ENCODE peak calls at places on chromosomes 11 and 22, in six cellular contexts. A is SK-N-SH, H is tibial nerve, F is K562, Z is A549, M is HepG2. C is an unnamed sample. For H3K4me1, the result is how much of the 10 kb centered on the place peaks cover.

GRCh38 chr11:34601085-34601444 is 19.8 kb upstream of the EHF start:
- DNase-seq in A (peak), M (no peak), H (no peak), Z (no peak), F (no peak), C (no peak)

GRCh38 chr11:102476812-102477211 is 24.2 kb upstream of the TMEM123 start:
- DNase-seq in H (no peak), Z (no peak), F (peak), A (no peak), M (peak), C (peak)

GRCh38 chr11:2752923-2753322 is 53.1 kb upstream of the KCNQ1OT1 start:
- DNase-seq in H (no peak), Z (no peak), A (no peak), M (no peak), F (no peak), C (peak)

GRCh38 chr11:63321723-63322122 is 47.9 kb upstream of the SLC22A9 start:
- DNase-seq in Z (no peak), A (no peak), M (no peak), F (no peak), H (no peak), C (no peak)

GRCh38 chr11:64516226-64516625 is 74.8 kb upstream of the SLC22A12 start:
- DNase-seq in H (no peak), Z (no peak), F (peak), M (no peak), A (no peak), C (no peak)

GRCh38 chr11:120337133-120337895 is 1.1 kb downstream of the ARHGEF12 start:
- DNase-seq in Z (no peak), H (no peak), A (peak), F (no peak), M (peak), C (peak)

GRCh38 chr11:119904636-119905035 is 175.6 kb upstream of the NECTIN1 start:
- DNase-seq in H (no peak), Z (no peak), A (no peak), F (no peak), M (no peak), C (peak)

GRCh38 chr22:35437038-35437437 is 37.1 kb downstream of the MCM5 start:
- DNase-seq in H (no peak), M (no peak), F (peak), A (peak), Z (peak), C (no peak)

GRCh38 chr11:63666874-63667273 is 4.3 kb downstream of the ATL3 start:
- DNase-seq in F (no peak), M (no peak), A (no peak), Z (no peak), H (no peak), C (no peak)

GRCh38 chr11:2115308-2115707 is 23.9 kb downstream of the IGF2 start:
- DNase-seq in M (no peak), F (no peak), H (no peak), A (no peak), Z (no peak), C (no peak)

GRCh38 chr11:107250017-107250416 is 207.6 kb downstream of the CWF19L2 start:
- DNase-seq in A (no peak), F (no peak), Z (no peak), H (no peak), M (no peak), C (no peak)

GRCh38 chr11:121889168-121889567 is 226.8 kb downstream of the BLID start:
- DNase-seq in M (no peak), F (no peak), A (no peak), H (no peak), Z (no peak), C (no peak)
- H3K4me1 ChIP-seq in M (under half), F (under half), A (under half), H (under half), Z (under half), C (under half)

GRCh38 chr11:16404781-16405180 is 48.4 kb upstream of the SOX6 start:
- DNase-seq in Z (no peak), H (no peak), A (no peak), M (no peak), F (no peak), C (no peak)

GRCh38 chr11:16403851-16404250 is 47.5 kb upstream of the SOX6 start:
- DNase-seq in M (peak), F (no peak), H (no peak), Z (no peak), A (no peak), C (no peak)

GRCh38 chr11:16403448-16403803 is 47.1 kb upstream of the SOX6 start:
- DNase-seq in Z (no peak), H (no peak), M (no peak), F (no peak), A (no peak), C (no peak)

GRCh38 chr11:16406226-16406625 is 49.9 kb upstream of the SOX6 start:
- DNase-seq in A (no peak), Z (no peak), F (no peak), M (no peak), H (no peak), C (no peak)

GRCh38 chr11:16402654-16403447 is 46.5 kb upstream of the SOX6 start:
- DNase-seq in Z (no peak), M (peak), H (no peak), A (no peak), F (no peak), C (no peak)
- TF ChIP-seq EP300 in Z (no peak), M (peak), H (no peak), A (no peak), F (no peak), C (no peak)

GRCh38 chr22:17104336-17104935 is 16.7 kb downstream of the TMEM121B start:
- DNase-seq in A (no peak), F (no peak), Z (no peak), M (no peak), H (no peak), C (no peak)

GRCh38 chr22:17102297-17102667 is 17.5 kb downstream of the IL17RA start:
- DNase-seq in F (peak), H (no peak), A (no peak), Z (no peak), M (no peak), C (no peak)

GRCh38 chr22:17105143-17106129 is 15.7 kb downstream of the TMEM121B start:
- DNase-seq in F (no peak), A (no peak), H (no peak), Z (no peak), M (no peak), C (no peak)

GRCh38 chr22:17101475-17102296 is 16.9 kb downstream of the IL17RA start:
- DNase-seq in A (no peak), M (no peak), Z (no peak), F (no peak), H (no peak), C (no peak)

GRCh38 chr22:17103351-17103750 is 17.8 kb downstream of the TMEM121B start:
- DNase-seq in A (no peak), F (no peak), M (no peak), H (no peak), Z (no peak), C (no peak)
- H3K27ac ChIP-seq in A (no peak), F (no peak), M (no peak), H (no peak), Z (no peak), C (no peak)

GRCh38 chr22:38069372-38070249 is 12.4 kb downstream of the PICK1 start:
- DNase-seq in A (peak), Z (peak), H (peak), F (peak), M (no peak), C (peak)
- H3K4me1 ChIP-seq in A (under half), Z (under half), H (under half), F (under half), M (under half), C (under half)

GRCh38 chr11:126701555-126701897 is 299.0 kb downstream of the KIRREL3 start:
- DNase-seq in M (no peak), F (no peak), Z (no peak), H (no peak), A (no peak), C (no peak)

GRCh38 chr11:126703661-126704060 is 296.9 kb downstream of the KIRREL3 start:
- DNase-seq in Z (no peak), A (no peak), M (no peak), F (no peak), H (no peak), C (no peak)

GRCh38 chr11:126702165-126702738 is 298.3 kb downstream of the KIRREL3 start:
- DNase-seq in F (no peak), M (no peak), Z (no peak), H (no peak), A (no peak), C (no peak)

GRCh38 chr11:126704144-126704543 is 296.4 kb downstream of the KIRREL3 start:
- DNase-seq in Z (no peak), A (no peak), F (no peak), M (no peak), H (no peak), C (no peak)

DNA sequence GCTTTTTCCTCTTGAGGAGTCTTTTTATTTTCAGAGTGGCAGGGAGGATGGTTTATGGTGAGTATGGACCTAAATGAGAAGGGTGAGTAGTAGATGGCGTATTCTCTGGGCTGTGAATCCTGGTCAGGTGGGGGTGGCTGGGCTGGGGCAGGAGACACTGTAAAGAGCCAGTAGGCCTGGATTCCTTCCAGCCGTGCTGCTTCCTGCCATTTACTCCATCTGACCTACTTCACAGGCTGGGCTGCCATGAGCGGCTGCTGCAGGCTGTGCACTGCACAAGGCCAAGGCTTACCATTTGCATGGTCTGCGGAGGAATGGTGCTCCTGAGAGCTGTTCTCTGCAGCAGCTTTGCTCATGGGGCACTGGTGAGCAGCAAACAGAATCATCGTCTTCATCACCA is 297.6 kb downstream of the KIRREL3 start:
- DNase-seq in Z (no peak), A (peak), M (no peak), F (no peak), H (no peak), C (no peak)
- TF ChIP-seq EP300 in Z (no peak), A (no peak), M (no peak), F (no peak), H (no peak), C (no peak)

C was measured in transverse colon.